ENCODE peak calls at places on chromosomes 4 and X, in five cellular contexts. I is cardiac muscle cell, M is type B pancreatic cell, J is AG10803, G is GM13977. L is an unnamed sample.

GRCh38 chr4:20462426-20463175 is 210.9 kb downstream of the SLIT2 start:
- DNase-seq in I (no peak), M (no peak), G (no peak), J (peak), L (no peak)

GRCh38 chrX:37783284-37783683 is 3.4 kb downstream of the CYBB start:
- DNase-seq in J (no peak), G (no peak), I (no peak), M (no peak), L (no peak)

GRCh38 chr4:102299708-102300107 is 45.6 kb downstream of the SLC39A8 start:
- DNase-seq in I (peak), G (no peak), J (peak), M (no peak), L (no peak)

GRCh38 chrX:790780-791360 is 160.3 kb downstream of the SHOX start:
- DNase-seq in J (no peak), I (no peak), G (no peak), M (no peak), L (no peak)

GRCh38 chrX:103730147-103730546 is 19.4 kb downstream of the TMEM31 start:
- DNase-seq in G (no peak), J (no peak), M (no peak), I (no peak), L (no peak)

GRCh38 chrX:146906166-146906565 is 91.6 kb upstream of the CXorf51A start:
- DNase-seq in M (no peak), G (no peak), I (no peak), J (no peak), L (no peak)

GRCh38 chrX:8272846-8273245 is 101.8 kb upstream of the VCX2 start:
- DNase-seq in G (no peak), I (no peak), J (no peak), M (no peak), L (no peak)

GRCh38 chr4:40448875-40449274 is 113.7 kb downstream of the CHRNA9 start:
- DNase-seq in M (no peak), G (no peak), J (no peak), I (no peak), L (no peak)

GRCh38 chrX:120426599-120426998 is 42.5 kb downstream of the LAMP2 start:
- DNase-seq in J (peak), M (no peak), I (no peak), G (no peak), L (no peak)

GRCh38 chr4:115575851-115576250 is 462.4 kb upstream of the NDST4 start:
- DNase-seq in J (no peak), I (no peak), G (no peak), M (no peak), L (no peak)

GRCh38 chrX:55451125-55451524 is 802 bp upstream of the MAGEH1 start:
- DNase-seq in M (no peak), J (no peak), I (peak), G (no peak), L (no peak)

GRCh38 chr4:36348403-36348938 is 67.1 kb downstream of the DTHD1 start:
- DNase-seq in M (no peak), J (no peak), G (peak), I (no peak), L (no peak)

GRCh38 chr4:21593268-21594002 is 355.1 kb downstream of the KCNIP4 start:
- DNase-seq in J (no peak), I (no peak), M (no peak), G (no peak), L (no peak)

GRCh38 chr4:186029731-186030421 is 39.1 kb upstream of the TLR3 start:
- DNase-seq in I (no peak), G (no peak), M (no peak), J (peak), L (peak)

GRCh38 chrX:96843566-96843965 is 40.1 kb upstream of the RPA4 start:
- DNase-seq in M (no peak), J (no peak), I (peak), G (no peak), L (no peak)

GRCh38 chrX:13487731-13488505 is 81.5 kb upstream of the EGFL6 start:
- DNase-seq in J (peak), G (peak), I (peak), M (no peak), L (no peak)

GRCh38 chr4:182475539-182475938 is 232.3 kb downstream of the TENM3 start:
- DNase-seq in G (no peak), M (no peak), J (no peak), I (no peak), L (no peak)

GRCh38 chrX:38882894-38883620 is 81.8 kb downstream of the MID1IP1 start:
- DNase-seq in I (no peak), M (no peak), J (peak), G (no peak), L (no peak)

GRCh38 chr4:176538217-176538925 is 218.6 kb downstream of the SPCS3 start:
- DNase-seq in I (no peak), M (no peak), G (no peak), J (peak), L (no peak)

GRCh38 chr4:128718793-128719192 is 90.7 kb upstream of the JADE1 start:
- DNase-seq in G (no peak), M (no peak), I (no peak), J (peak), L (no peak)

GRCh38 chr4:16693040-16693506 is 205.4 kb downstream of the LDB2 start:
- DNase-seq in J (no peak), G (no peak), M (no peak), I (no peak), L (no peak)

GRCh38 chr4:13700196-13701140 is 72.9 kb upstream of the BOD1L1 start:
- DNase-seq in J (peak), G (no peak), M (no peak), I (no peak), L (no peak)

GRCh38 chr4:80492761-80493160 is 157.2 kb downstream of the CFAP299 start:
- DNase-seq in G (no peak), M (no peak), J (no peak), I (no peak), L (no peak)

GRCh38 chr4:98779021-98779420 is 120.6 kb upstream of the TSPAN5 start:
- DNase-seq in M (no peak), J (no peak), I (no peak), G (no peak), L (no peak)

GRCh38 chrX:102651242-102651967 is at the start of gene GPRASP1:
- DNase-seq in G (no peak), M (peak), I (peak), J (peak), L (no peak)

GRCh38 chr4:138037716-138038115 is 204.4 kb downstream of the SLC7A11 start:
- DNase-seq in J (peak), M (no peak), G (no peak), I (no peak), L (no peak)

GRCh38 chr4:143294710-143295109 is 42.0 kb upstream of the GAB1 start:
- DNase-seq in J (peak), I (no peak), M (no peak), G (no peak), L (no peak)

GRCh38 chr4:92551616-92552015 is 247.8 kb downstream of the GRID2 start:
- DNase-seq in J (no peak), G (no peak), M (no peak), I (peak), L (no peak)

GRCh38 chrX:49901068-49901467 is 21.3 kb upstream of the CLCN5 start:
- DNase-seq in M (no peak), I (no peak), G (no peak), J (no peak), L (no peak)

GRCh38 chr4:184443318-184443717 is 31.0 kb downstream of the IRF2 start:
- DNase-seq in I (no peak), J (no peak), M (no peak), G (no peak), L (no peak)

GRCh38 chr4:3898098-3898497 is 131.9 kb downstream of the ADRA2C start:
- DNase-seq in M (no peak), J (no peak), G (no peak), I (no peak), L (no peak)

GRCh38 chrX:72569786-72570185 is 2.9 kb downstream of the HDAC8 start:
- DNase-seq in M (no peak), J (peak), I (no peak), G (no peak), L (no peak)

GRCh38 chrX:96909291-96909690 is 25.6 kb downstream of the RPA4 start:
- DNase-seq in J (no peak), I (no peak), G (no peak), M (no peak), L (no peak)

GRCh38 chrX:24662344-24662743 is 15.2 kb upstream of the PCYT1B start:
- DNase-seq in J (no peak), M (no peak), G (no peak), I (no peak), L (no peak)

DNA sequence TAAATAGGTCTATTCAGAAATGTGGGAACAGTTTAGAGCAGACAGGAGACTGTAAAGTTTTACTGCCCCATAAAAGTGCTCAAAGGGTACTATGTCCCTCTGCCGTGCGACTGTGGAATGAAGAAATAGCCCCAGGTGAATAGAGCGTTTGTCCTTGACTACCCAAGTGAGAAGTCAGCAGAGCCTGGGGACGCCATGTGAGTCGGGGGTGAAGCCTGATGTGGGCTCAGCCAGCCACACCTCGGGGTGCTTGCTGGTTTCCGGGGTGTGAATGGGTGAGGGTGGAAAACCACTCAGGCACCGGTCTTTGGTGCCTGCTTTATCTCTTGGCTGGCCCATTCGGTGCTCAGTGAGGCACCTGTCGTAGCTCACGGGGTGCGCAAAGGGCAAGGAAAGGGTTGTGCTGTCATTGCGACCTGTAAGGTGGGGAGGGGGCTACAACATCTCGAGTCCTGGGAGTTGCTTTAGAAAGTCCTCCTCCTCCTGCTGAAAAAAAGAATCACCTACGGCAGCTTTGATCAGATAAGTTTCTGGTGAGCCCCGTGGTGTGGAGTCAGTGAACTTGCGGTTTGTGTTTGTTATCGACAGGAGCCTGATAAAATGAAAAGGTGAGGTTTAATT is 895 bp downstream of the TRIM2 start:
- DNase-seq in J (no peak), M (no peak), G (no peak), I (no peak), L (no peak)
- TF ChIP-seq CTCF in J (no peak), M (no peak), G (no peak), I (no peak), L (no peak)

GRCh38 chrX:131063613-131064012 is 5.5 kb downstream of the ARHGAP36 start:
- DNase-seq in M (no peak), I (no peak), G (no peak), J (no peak), L (no peak)
- TF ChIP-seq CTCF in M (peak), I (no peak), G (peak), J (no peak), L (no peak)

GRCh38 chr4:121484633-121485032 is 103.8 kb upstream of the QRFPR start:
- DNase-seq in M (no peak), G (peak), I (peak), J (peak), L (no peak)
- TF ChIP-seq CTCF in M (peak), G (peak), I (peak), J (peak), L (no peak)

GRCh38 chr4:172662113-172662512 is 506.5 kb upstream of the GALNT7 start:
- DNase-seq in M (no peak), J (no peak), G (no peak), I (no peak), L (no peak)

DNA sequence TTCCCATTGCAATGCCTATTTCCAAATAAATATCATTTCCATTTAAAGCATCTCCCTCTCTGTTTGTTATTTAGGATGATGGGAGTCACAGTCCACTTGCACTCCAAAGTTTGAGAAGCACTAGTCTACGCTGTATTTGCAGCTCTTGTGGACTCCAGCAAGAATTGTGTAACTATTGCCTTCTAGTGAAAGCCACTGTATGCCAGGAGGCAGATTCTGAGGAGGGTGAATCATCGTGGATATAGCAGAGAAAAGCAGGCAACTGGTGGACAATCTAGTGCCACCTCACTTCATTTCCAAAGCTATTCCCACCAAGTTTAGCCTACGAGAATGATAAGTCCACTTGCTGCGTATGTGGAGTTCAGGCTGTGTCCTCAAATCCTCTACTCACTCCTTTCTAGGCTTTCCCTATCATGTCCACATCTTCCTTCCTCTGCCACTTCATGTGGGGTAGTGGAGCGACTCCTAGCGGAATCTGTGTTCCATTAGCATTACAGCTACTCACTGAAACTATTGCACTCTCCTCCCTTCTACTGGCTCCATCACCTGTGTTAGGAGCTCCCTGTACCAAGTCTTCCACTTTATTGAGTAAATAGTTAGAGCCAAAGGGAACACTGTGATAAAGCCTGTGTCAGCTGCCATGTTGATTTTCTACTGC is 501.8 kb upstream of the GALNT7 start:
- DNase-seq in G (no peak), I (peak), M (no peak), J (no peak), L (no peak)
- TF ChIP-seq CTCF in G (no peak), I (no peak), M (peak), J (no peak), L (no peak)

GRCh38 chr4:81769244-81769643 is 297.5 kb upstream of the RASGEF1B start:
- DNase-seq in M (no peak), J (no peak), G (no peak), I (no peak), L (no peak)
- TF ChIP-seq CTCF in M (no peak), J (no peak), G (no peak), I (no peak), L (no peak)

DNA sequence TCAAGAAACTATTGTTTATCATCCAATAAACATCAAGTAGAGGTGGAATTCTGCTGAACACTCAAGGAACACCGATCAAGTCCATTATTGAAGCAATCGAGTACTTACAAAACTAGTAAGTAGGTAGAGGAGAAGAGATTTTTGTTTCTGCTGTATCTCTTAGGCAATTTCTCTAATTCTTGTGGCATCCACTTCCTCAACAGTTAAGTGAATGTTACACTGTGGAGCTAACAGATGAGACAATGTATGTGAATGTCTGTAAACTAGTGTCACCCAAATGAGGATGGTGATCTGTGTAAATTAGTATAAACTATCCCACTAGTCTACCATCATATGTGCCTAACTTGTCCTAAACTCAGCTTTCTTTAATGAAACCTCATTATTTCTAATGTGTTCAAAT is 261.6 kb downstream of the ARHGAP24 start:
- DNase-seq in J (no peak), M (no peak), I (no peak), G (no peak), L (no peak)
- TF ChIP-seq CTCF in J (no peak), M (no peak), I (no peak), G (no peak), L (no peak)

DNA sequence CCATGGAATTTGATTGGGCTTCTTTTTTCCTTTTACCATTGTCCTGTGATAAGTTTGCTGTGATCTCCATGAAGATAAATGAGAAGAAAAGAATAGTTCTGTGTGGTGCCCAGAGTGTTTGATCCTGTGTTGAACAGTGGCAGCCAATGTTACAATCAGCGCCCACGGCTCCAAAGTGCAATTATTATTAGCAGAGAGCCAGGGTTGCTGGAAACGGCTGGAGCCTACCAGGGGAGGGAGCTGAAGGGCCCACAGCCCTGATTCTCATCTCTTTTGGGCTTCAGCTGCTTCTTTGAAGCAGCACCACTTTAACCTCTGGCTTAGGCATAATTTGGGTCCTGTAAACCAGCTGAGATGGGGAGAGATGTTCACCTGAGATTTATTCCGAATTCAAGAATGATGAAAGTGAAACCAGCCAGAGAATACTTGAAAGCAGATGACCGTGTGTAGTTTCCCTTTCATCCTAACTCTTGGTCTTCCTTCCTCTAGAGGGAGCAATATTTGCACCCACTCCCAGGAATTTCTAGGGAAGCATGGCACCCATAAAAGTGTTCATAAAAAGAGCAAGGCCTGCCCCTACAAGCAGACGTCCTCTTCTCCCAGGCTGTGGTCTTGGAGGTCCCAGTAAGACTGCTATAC is 298.3 kb downstream of the EVC2 start:
- DNase-seq in M (peak), J (no peak), G (no peak), I (peak), L (no peak)
- TF ChIP-seq CTCF in M (no peak), J (no peak), G (no peak), I (no peak), L (no peak)

GRCh38 chr4:7295917-7296660 is 103.8 kb downstream of the SORCS2 start:
- DNase-seq in G (peak), M (no peak), I (peak), J (peak), L (no peak)
- TF ChIP-seq CTCF in G (peak), M (peak), I (peak), J (peak), L (no peak)

GRCh38 chr4:78809928-78810835 is 34.0 kb downstream of the BMP2K start:
- DNase-seq in M (no peak), I (no peak), J (no peak), G (no peak), L (no peak)
- TF ChIP-seq CTCF in M (no peak), I (no peak), J (no peak), G (no peak), L (no peak)

GRCh38 chr4:11424896-11425295 is 3.8 kb downstream of the HS3ST1 start:
- DNase-seq in M (no peak), I (no peak), G (no peak), J (no peak), L (no peak)

GRCh38 chr4:11426716-11427115 is 2.0 kb downstream of the HS3ST1 start:
- DNase-seq in J (no peak), I (no peak), M (no peak), G (no peak), L (no peak)

GRCh38 chr4:11426003-11426402 is 2.7 kb downstream of the HS3ST1 start:
- DNase-seq in J (no peak), I (no peak), M (no peak), G (no peak), L (no peak)

GRCh38 chr4:11423465-11423864 is 5.2 kb downstream of the HS3ST1 start:
- DNase-seq in J (no peak), I (no peak), G (no peak), M (no peak), L (no peak)

GRCh38 chr4:11424000-11424399 is 4.7 kb downstream of the HS3ST1 start:
- DNase-seq in I (peak), M (no peak), G (peak), J (no peak), L (no peak)
- TF ChIP-seq CTCF in I (peak), M (peak), G (peak), J (no peak), L (no peak)

L was measured in coronary artery.